ENCODE peak calls at places on chromosomes 16 and 17, in eight cellular contexts. One of them, this sample, is unnamed.

GRCh38 chr17:50027639-50028206 is 28.2 kb upstream of the ITGA3 start:
- DNase-seq in bronchial epithelial cell: peak; percentile 99
- DNase-seq in Peyer's patch: peak; percentile 60
- DNase-seq in astrocyte of the spinal cord: peak; percentile 96
- DNase-seq in mammary epithelial cell: peak; percentile 99
- DNase-seq in tibial nerve: no peak
- DNase-seq in fibroblast of pulmonary artery: peak; percentile 93
- DNase-seq in heart left ventricle: peak; percentile 56
- DNase-seq in this sample: no peak

GRCh38 chr17:77436058-77436442 is 295.3 kb downstream of the SEC14L1 start:
- DNase-seq in bronchial epithelial cell: no peak
- DNase-seq in Peyer's patch: no peak
- DNase-seq in astrocyte of the spinal cord: no peak
- DNase-seq in mammary epithelial cell: no peak
- DNase-seq in tibial nerve: no peak
- DNase-seq in fibroblast of pulmonary artery: peak; percentile 76
- DNase-seq in heart left ventricle: peak; percentile 79
- DNase-seq in this sample: no peak

GRCh38 chr17:42190491-42191180 is 3.7 kb downstream of the GHDC start:
- DNase-seq in bronchial epithelial cell: no peak
- DNase-seq in Peyer's patch: no peak
- DNase-seq in astrocyte of the spinal cord: no peak
- DNase-seq in mammary epithelial cell: no peak
- DNase-seq in tibial nerve: no peak
- DNase-seq in fibroblast of pulmonary artery: no peak
- DNase-seq in heart left ventricle: no peak
- DNase-seq in this sample: no peak

GRCh38 chr17:2192367-2193028 is 111.1 kb downstream of the SMG6 start:
- DNase-seq in bronchial epithelial cell: peak; percentile 96
- DNase-seq in Peyer's patch: peak; percentile 72
- DNase-seq in astrocyte of the spinal cord: peak; percentile 97
- DNase-seq in mammary epithelial cell: peak; percentile 96
- DNase-seq in tibial nerve: no peak
- DNase-seq in fibroblast of pulmonary artery: peak; percentile 95
- DNase-seq in heart left ventricle: no peak
- DNase-seq in this sample: peak; percentile 31

GRCh38 chr17:2981325-2981724 is 82.1 kb downstream of the OR1D5 start:
- DNase-seq in bronchial epithelial cell: no peak
- DNase-seq in Peyer's patch: peak; percentile 22
- DNase-seq in astrocyte of the spinal cord: no peak
- DNase-seq in mammary epithelial cell: no peak
- DNase-seq in tibial nerve: no peak
- DNase-seq in fibroblast of pulmonary artery: no peak
- DNase-seq in heart left ventricle: no peak
- DNase-seq in this sample: no peak

GRCh38 chr17:73795730-73796129 is 151.5 kb upstream of the SDK2 start:
- DNase-seq in bronchial epithelial cell: no peak
- DNase-seq in Peyer's patch: no peak
- DNase-seq in astrocyte of the spinal cord: no peak
- DNase-seq in mammary epithelial cell: no peak
- DNase-seq in tibial nerve: no peak
- DNase-seq in fibroblast of pulmonary artery: no peak
- DNase-seq in heart left ventricle: no peak
- DNase-seq in this sample: no peak

GRCh38 chr16:75420987-75421819 is 12.1 kb downstream of the CFDP1 start:
- DNase-seq in bronchial epithelial cell: peak; percentile 54
- DNase-seq in Peyer's patch: peak; percentile 82
- DNase-seq in astrocyte of the spinal cord: peak; percentile 42
- DNase-seq in mammary epithelial cell: peak; percentile 49
- DNase-seq in tibial nerve: peak; percentile 35
- DNase-seq in fibroblast of pulmonary artery: peak; percentile 76
- DNase-seq in heart left ventricle: peak; percentile 88
- DNase-seq in this sample: no peak

GRCh38 chr17:42784811-42785592 is 4.6 kb downstream of the WNK4 start:
- DNase-seq in bronchial epithelial cell: no peak
- DNase-seq in Peyer's patch: no peak
- DNase-seq in astrocyte of the spinal cord: no peak
- DNase-seq in mammary epithelial cell: no peak
- DNase-seq in tibial nerve: no peak
- DNase-seq in fibroblast of pulmonary artery: no peak
- DNase-seq in heart left ventricle: no peak
- DNase-seq in this sample: no peak

DNA sequence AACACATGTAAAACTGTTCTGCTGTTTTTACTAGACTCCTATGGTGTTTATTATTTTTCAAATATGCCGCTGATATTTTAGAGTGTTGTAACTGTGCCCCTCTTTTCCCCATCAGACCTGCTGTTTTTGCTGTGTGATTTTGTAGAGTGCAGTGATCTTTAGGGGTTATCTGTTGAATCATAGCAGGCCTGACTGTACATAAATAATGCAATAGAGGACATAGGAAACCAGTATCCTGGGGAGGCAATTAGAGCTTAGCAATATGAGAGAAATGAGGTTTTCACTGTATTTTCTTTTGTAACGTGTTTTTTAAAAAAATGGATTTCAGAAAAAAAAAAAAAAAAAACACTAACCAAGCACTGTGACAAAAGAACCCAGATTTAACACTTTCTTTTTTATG is 662.2 kb downstream of the TOX3 start:
- DNase-seq in bronchial epithelial cell: no peak
- DNase-seq in Peyer's patch: no peak
- DNase-seq in astrocyte of the spinal cord: no peak
- DNase-seq in mammary epithelial cell: no peak
- DNase-seq in tibial nerve: no peak
- DNase-seq in fibroblast of pulmonary artery: no peak
- DNase-seq in heart left ventricle: no peak
- DNase-seq in this sample: no peak
- TF ChIP-seq CTCF in bronchial epithelial cell: no peak
- TF ChIP-seq CTCF in Peyer's patch: no peak
- TF ChIP-seq CTCF in astrocyte of the spinal cord: no peak
- TF ChIP-seq CTCF in mammary epithelial cell: no peak
- TF ChIP-seq CTCF in tibial nerve: no peak
- TF ChIP-seq CTCF in fibroblast of pulmonary artery: no peak
- TF ChIP-seq CTCF in heart left ventricle: no peak
- TF ChIP-seq CTCF in this sample: no peak

DNA sequence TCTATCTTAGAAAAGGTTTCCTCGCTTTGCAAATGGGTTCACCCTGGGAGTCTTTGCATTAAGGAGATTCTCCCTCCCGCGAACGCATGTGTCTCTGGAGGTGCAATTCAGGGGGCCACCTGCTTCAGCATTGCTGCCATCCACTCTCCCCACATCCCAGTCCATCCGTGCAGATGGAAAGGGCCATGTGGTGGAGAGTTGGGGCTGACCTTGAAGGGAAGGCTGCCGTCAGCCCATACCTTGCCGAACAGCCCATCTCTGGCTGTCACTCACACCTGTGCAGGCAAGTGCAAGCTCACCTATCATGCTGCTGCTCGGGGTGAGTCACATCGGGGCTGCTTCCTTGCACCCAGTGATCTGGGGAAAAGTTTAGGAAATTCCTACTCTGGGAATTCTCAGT is 106.1 kb downstream of the ZNF423 start:
- DNase-seq in bronchial epithelial cell: no peak
- DNase-seq in Peyer's patch: no peak
- DNase-seq in astrocyte of the spinal cord: no peak
- DNase-seq in mammary epithelial cell: no peak
- DNase-seq in tibial nerve: no peak
- DNase-seq in fibroblast of pulmonary artery: no peak
- DNase-seq in heart left ventricle: no peak
- DNase-seq in this sample: no peak
- H3K4me3 ChIP-seq in bronchial epithelial cell: no peak overlapping the region
- H3K4me3 ChIP-seq in Peyer's patch: no peak overlapping the region
- H3K4me3 ChIP-seq in astrocyte of the spinal cord: no peak overlapping the region
- H3K4me3 ChIP-seq in mammary epithelial cell: no peak overlapping the region
- H3K4me3 ChIP-seq in tibial nerve: no peak overlapping the region
- H3K4me3 ChIP-seq in fibroblast of pulmonary artery: no peak overlapping the region
- H3K4me3 ChIP-seq in heart left ventricle: no peak overlapping the region
- H3K4me3 ChIP-seq in this sample: no peak overlapping the region

DNA sequence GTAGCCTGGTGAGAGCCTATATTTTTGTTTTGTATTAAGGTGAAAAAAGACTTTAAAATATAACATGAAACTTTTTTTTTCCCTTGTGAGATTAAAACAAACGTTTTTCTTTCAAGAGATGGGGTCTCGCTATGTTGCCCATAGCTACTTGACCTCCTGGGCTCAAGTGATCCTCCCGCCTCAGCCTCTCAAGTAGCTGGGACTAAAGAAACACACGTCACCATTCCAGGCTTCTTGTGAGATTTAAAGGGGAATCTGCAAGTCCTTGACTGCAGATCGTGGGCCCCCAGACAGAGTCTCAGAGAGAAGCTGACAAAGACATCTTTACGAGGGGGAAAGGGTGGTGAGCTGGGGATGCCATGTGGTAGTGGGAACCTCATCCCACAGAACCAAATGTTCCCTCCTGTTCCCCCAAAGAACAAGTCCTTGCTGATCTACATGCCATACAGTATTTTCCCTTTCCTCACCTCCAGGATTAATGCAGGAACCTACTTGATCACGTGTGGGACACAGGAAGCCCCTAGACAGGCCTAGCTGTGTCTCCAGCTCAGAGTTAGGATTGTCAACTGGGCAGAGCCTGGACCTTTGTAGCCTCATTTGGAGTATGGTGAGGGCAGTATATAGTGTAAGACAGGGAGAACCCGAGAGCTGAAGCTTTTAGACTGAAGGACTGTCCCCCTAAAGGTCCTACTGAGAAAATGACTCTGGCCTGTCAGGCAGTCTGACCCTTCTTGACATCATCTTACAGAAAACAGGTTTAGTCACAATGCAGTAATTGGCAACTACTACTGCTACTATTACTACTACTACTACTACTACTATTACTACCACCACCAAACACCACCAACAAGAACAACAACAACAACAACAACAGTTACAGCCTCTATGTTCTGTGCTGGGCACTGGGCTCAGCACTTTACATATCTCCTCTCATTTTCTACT is 4.1 kb downstream of the MAP3K14 start:
- DNase-seq in bronchial epithelial cell: peak; percentile 44
- DNase-seq in Peyer's patch: no peak
- DNase-seq in astrocyte of the spinal cord: no peak
- DNase-seq in mammary epithelial cell: no peak
- DNase-seq in tibial nerve: no peak
- DNase-seq in fibroblast of pulmonary artery: no peak
- DNase-seq in heart left ventricle: no peak
- DNase-seq in this sample: no peak
- TF ChIP-seq CTCF in bronchial epithelial cell: no peak
- TF ChIP-seq CTCF in Peyer's patch: peak; percentile 2
- TF ChIP-seq CTCF in astrocyte of the spinal cord: no peak
- TF ChIP-seq CTCF in mammary epithelial cell: no peak
- TF ChIP-seq CTCF in tibial nerve: no peak
- TF ChIP-seq CTCF in fibroblast of pulmonary artery: no peak
- TF ChIP-seq CTCF in heart left ventricle: no peak
- TF ChIP-seq CTCF in this sample: no peak

DNA sequence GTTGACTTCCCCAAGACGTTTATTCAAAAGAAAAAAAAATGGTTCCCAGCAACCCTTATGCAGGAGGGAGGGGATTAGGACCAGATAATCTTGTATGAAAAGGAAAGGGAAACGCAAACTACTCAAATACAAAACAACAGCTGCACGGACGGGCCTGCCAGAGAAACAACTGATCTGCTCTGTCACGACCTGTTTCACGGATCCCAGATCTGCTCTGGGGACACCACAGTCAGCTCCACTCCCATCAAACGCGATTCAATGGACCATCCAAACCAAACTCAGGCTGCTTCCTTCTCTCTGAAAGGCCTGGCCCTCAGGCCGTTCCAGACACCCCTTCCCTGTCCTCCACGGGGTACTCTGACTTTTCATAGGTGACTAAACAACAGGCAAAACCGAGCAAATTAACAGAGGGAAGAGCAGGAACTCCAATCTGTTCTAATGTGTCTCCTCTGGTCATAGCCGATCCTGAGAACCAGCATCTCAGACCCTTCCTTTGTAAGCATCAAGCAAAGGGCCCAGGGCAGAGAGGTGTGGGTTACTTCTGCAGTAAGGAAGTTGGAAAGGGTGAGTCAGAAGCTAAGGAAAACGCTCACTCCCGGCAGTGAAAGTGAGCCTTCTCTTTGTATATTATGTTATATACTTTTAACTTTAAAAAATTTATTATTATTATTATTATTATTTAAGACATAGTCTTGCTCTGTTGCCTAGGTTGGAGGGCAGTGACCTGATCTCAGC is 77.5 kb downstream of the MRM3 start:
- DNase-seq in bronchial epithelial cell: peak; percentile 65
- DNase-seq in Peyer's patch: no peak
- DNase-seq in astrocyte of the spinal cord: peak; percentile 48
- DNase-seq in mammary epithelial cell: no peak
- DNase-seq in tibial nerve: no peak
- DNase-seq in fibroblast of pulmonary artery: peak; percentile 13
- DNase-seq in heart left ventricle: peak; percentile 48
- DNase-seq in this sample: no peak
- H3K4me3 ChIP-seq in bronchial epithelial cell: no peak overlapping the region
- H3K4me3 ChIP-seq in Peyer's patch: no peak overlapping the region
- H3K4me3 ChIP-seq in astrocyte of the spinal cord: no peak overlapping the region
- H3K4me3 ChIP-seq in mammary epithelial cell: no peak overlapping the region
- H3K4me3 ChIP-seq in tibial nerve: no peak overlapping the region
- H3K4me3 ChIP-seq in fibroblast of pulmonary artery: no peak overlapping the region
- H3K4me3 ChIP-seq in heart left ventricle: no peak overlapping the region
- H3K4me3 ChIP-seq in this sample: no peak overlapping the region

DNA sequence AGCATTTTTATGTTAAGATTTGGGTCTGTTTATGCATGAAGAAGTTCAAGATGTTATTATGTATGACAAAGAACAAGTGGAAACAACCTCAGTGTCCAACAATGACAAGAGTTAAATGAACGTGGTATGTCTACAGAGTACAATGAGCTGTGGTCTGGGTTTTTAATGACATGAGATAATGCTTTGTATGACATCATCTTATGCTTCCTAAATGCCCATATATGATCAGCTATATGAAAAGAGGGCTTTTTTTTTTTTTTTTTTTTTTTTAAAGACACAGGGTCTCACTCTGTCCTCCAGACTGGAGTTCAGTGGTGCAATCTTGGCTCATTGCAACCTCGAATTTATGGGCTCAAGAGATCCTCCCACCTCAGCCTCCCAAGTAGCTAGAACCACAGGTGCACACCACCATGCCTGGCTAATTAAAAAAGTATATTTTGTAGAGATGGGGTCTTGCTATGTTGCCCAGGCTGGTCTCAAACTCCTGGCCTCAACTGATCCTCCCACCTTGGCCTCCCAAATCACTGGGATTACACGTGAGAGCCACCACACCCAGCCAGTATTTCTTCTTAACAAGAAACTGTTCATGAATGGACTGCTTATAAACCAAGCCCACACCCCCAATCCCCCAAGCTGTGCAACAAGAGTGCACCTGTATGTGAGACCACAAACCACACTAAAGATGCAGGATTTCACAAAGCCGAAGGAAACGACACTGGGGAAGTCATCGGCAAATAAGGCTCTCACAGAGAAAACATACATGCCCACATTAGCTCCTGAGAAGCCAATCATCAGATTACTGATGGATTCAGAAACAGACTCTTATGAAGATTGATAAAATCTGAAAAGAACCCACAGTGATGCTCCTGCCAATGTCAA is 114.5 kb downstream of the CPPED1 start:
- DNase-seq in bronchial epithelial cell: no peak
- DNase-seq in Peyer's patch: no peak
- DNase-seq in astrocyte of the spinal cord: no peak
- DNase-seq in mammary epithelial cell: no peak
- DNase-seq in tibial nerve: no peak
- DNase-seq in fibroblast of pulmonary artery: no peak
- DNase-seq in heart left ventricle: no peak
- DNase-seq in this sample: no peak
- TF ChIP-seq CTCF in bronchial epithelial cell: no peak
- TF ChIP-seq CTCF in Peyer's patch: no peak
- TF ChIP-seq CTCF in astrocyte of the spinal cord: no peak
- TF ChIP-seq CTCF in mammary epithelial cell: no peak
- TF ChIP-seq CTCF in tibial nerve: no peak
- TF ChIP-seq CTCF in fibroblast of pulmonary artery: no peak
- TF ChIP-seq CTCF in heart left ventricle: no peak
- TF ChIP-seq CTCF in this sample: no peak

This sample was measured in GM12864.